ENCODE peak calls at places on chromosome 5, in eight cellular contexts. Y, Z, J, P, U, I, M and E are unnamed samples.

GRCh38 chr5:107487056-107487461 is 183.7 kb downstream of the EFNA5 start:
- DNase-seq in Y (peak; percentile 36), Z (no peak), J (no peak), P (no peak), U (no peak), I (no peak), M (no peak), E (no peak)

GRCh38 chr5:58459860-58460726 is at the start of gene PLK2:
- DNase-seq in Z (no peak), J (no peak), U (peak; percentile 98), P (peak; percentile 93), M (peak; percentile 71), Y (peak; percentile 49), I (peak; percentile 93), E (peak; percentile 95)

GRCh38 chr5:74459984-74460383 is 180.5 kb downstream of the ENC1 start:
- DNase-seq in Z (no peak), Y (no peak), P (no peak), U (no peak), J (no peak), I (no peak), M (no peak), E (no peak)

GRCh38 chr5:116531117-116531516 is 43.5 kb downstream of the SEMA6A start:
- DNase-seq in P (no peak), Z (no peak), U (no peak), M (no peak), J (no peak), I (no peak), Y (no peak), E (no peak)

GRCh38 chr5:138601444-138601843 is 26.2 kb upstream of the HSPA9 start:
- DNase-seq in P (no peak), Y (peak; percentile 17), M (peak; percentile 22), I (peak; percentile 73), J (no peak), U (no peak), Z (no peak), E (no peak)

GRCh38 chr5:4479381-4479780 is 660.7 kb upstream of the ADAMTS16 start:
- DNase-seq in J (no peak), M (no peak), Y (no peak), P (no peak), I (no peak), Z (no peak), U (no peak), E (no peak)

GRCh38 chr5:150034677-150035076 is 34.1 kb downstream of the HMGXB3 start:
- DNase-seq in M (no peak), Z (no peak), J (no peak), I (no peak), P (no peak), U (no peak), Y (no peak), E (no peak)

GRCh38 chr5:33129309-33129708 is 311.5 kb upstream of the TARS1 start:
- DNase-seq in Z (no peak), U (no peak), J (no peak), Y (no peak), I (no peak), M (no peak), P (no peak), E (no peak)

GRCh38 chr5:164360589-164360988 is 855.2 kb downstream of the MAT2B start:
- DNase-seq in P (no peak), M (no peak), U (no peak), J (peak; percentile 32), Y (no peak), I (no peak), Z (no peak), E (no peak)

GRCh38 chr5:102797485-102797884 is 42.4 kb downstream of the PAM start:
- DNase-seq in U (no peak), I (no peak), Z (no peak), J (no peak), P (no peak), Y (no peak), M (no peak), E (no peak)

GRCh38 chr5:56699588-56699987 is 115.8 kb upstream of the MAP3K1 start:
- DNase-seq in I (no peak), Z (no peak), M (no peak), P (no peak), J (no peak), U (no peak), Y (no peak), E (no peak)

GRCh38 chr5:100682625-100683024 is 147.5 kb downstream of the FAM174A start:
- DNase-seq in I (no peak), Z (no peak), J (no peak), U (no peak), M (no peak), Y (no peak), P (no peak), E (no peak)

GRCh38 chr5:137575847-137576246 is 76.7 kb upstream of the SPOCK1 start:
- DNase-seq in M (no peak), J (no peak), Y (no peak), Z (no peak), I (no peak), P (no peak), U (peak; percentile 62), E (no peak)

GRCh38 chr5:55691265-55692105 is 20.6 kb downstream of the SLC38A9 start:
- DNase-seq in Y (no peak), P (peak; percentile 65), J (peak; percentile 18), Z (no peak), I (no peak), M (peak; percentile 60), U (no peak), E (no peak)

GRCh38 chr5:89283758-89284493 is 400.9 kb upstream of the MEF2C start:
- DNase-seq in Z (no peak), J (no peak), Y (no peak), M (no peak), I (no peak), P (no peak), U (no peak), E (no peak)

GRCh38 chr5:110884005-110884404 is 145.2 kb downstream of the SLC25A46 start:
- DNase-seq in I (no peak), M (no peak), Y (no peak), U (no peak), J (no peak), P (no peak), Z (no peak), E (no peak)

GRCh38 chr5:199821-200645 is 8.7 kb downstream of the LRRC14B start:
- DNase-seq in U (no peak), Y (no peak), J (no peak), M (no peak), Z (no peak), P (no peak), I (no peak), E (no peak)

GRCh38 chr5:14871573-14872069 is at the start of gene ANKH:
- DNase-seq in P (peak; percentile 94), M (no peak), Y (no peak), U (no peak), J (peak; percentile 89), I (peak; percentile 80), Z (no peak), E (peak; percentile 79)
- H3K4me3 ChIP-seq in P (peak within 1 kb of the TSS; percentile 93), M (peak within 1 kb of the TSS; percentile 59), Y (peak within 1 kb of the TSS; percentile 42), U (peak within 1 kb of the TSS; percentile 92), J (peak within 1 kb of the TSS; percentile 57), I (peak within 1 kb of the TSS; percentile 70), Z (peak within 1 kb of the TSS; percentile 77), E (peak within 1 kb of the TSS; percentile 84)

GRCh38 chr5:87906962-87907361 is 361.7 kb downstream of the TMEM161B start:
- DNase-seq in Y (no peak), J (no peak), Z (no peak), U (no peak), I (no peak), P (no peak), M (no peak), E (no peak)

GRCh38 chr5:87912419-87912818 is 356.2 kb downstream of the TMEM161B start:
- DNase-seq in U (no peak), Z (no peak), I (no peak), Y (no peak), J (no peak), P (no peak), M (no peak), E (no peak)

DNA sequence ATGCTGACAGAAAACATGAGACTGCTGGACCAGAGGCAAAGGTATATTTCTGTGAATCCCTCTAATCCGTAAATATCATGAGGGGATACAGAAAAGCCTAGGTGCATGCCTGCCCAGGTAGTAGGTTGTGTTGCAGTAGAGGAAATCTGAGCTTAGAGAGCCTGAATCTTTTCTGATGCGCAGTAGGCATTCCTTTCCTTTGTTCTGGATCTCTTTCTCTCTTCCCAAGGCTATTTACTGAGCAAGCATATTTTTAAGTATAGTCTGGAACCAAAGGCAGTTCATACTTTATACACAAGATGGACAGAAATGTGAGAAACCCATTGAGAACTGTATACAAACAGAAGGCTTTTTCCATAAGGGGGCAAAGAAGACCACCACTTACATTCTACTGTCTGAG is 359.3 kb downstream of the TMEM161B start:
- DNase-seq in P (no peak), J (no peak), Z (no peak), M (no peak), U (no peak), Y (no peak), I (no peak), E (no peak)
- TF ChIP-seq CTCF in P (no peak), J (no peak), Z (no peak), M (no peak), U (no peak), Y (no peak), I (no peak), E (no peak)

DNA sequence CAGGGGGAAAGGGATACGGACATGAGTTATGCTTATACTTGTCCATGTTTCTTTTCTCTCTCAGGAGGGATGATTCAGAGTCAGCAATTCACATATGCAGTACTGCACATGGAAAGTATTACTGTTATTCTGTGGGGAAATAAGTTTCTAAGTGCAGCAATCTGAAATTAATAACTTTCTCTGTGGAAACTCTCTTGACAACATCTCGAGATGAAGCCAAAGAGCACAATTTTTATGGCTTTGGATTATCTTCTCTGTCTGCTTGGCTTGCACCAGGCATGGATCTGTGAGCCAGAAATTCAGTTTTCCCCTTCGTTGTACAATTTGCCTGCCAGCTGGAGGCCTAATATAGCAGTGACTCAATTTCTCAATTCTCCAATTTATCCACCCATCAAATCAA is 2.5 kb upstream of the NDFIP1 start:
- DNase-seq in Y (no peak), Z (no peak), U (no peak), I (no peak), P (no peak), M (no peak), J (no peak), E (no peak)
- TF ChIP-seq POLR2AphosphoS5 in Y (no peak), Z (no peak), U (peak; percentile 43), I (no peak), P (no peak), M (no peak), J (no peak), E (no peak)

DNA sequence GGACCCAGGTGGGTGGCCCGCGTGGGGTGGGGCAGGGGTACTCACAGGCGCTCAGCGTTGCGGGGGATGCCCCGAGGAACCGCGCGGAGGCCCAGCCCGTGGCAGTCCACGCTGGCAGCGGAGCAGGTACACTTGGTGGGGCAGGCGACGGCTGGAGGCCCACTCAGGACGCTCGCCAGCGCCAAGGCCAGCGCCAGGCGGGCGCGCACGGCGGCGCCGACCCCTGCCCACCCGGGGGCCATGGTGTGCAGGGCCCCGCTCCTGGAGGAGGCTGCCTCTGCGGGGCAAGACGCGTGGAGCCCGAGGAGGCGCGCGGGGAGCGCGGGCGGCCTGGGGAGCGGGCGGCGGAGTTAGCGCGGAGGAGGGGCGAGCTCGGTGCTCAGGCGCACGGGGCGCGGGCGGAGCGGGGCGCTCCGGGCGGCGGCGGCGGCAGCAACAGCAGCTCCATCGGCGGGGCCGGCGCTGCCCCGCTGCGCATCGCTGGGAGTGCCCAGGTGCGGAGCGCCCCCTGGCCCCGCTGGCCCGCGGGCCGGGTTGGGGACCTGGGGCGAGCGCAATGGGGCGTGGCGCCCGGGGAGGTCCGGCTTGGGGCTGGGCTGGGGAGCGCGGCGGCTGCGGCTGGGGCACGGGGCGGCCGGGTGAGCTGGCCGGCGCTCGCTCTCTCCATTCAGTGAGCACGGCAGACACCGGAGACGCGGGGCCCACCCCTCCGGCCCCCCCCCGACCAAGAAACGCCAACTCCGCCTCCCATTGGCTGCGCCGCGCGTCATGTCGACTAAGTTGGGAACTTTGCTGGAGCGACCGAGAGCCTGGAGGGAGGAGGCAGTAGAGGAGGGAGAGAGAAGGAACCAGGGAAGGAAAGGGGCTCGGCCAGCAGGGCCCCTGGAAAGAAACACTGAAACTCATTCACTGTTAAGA is at the start of gene SLIT3:
- DNase-seq in P (peak; percentile 90), Y (no peak), Z (no peak), U (peak; percentile 95), J (peak; percentile 12), M (no peak), I (no peak), E (peak; percentile 47)
- H3K4me3 ChIP-seq in P (peak within 1 kb of the TSS; percentile 75), Y (no peak within 1 kb of the TSS), Z (no peak within 1 kb of the TSS), U (peak within 1 kb of the TSS; percentile 77), J (no peak within 1 kb of the TSS), M (peak within 1 kb of the TSS; percentile 68), I (peak within 1 kb of the TSS; percentile 10), E (peak within 1 kb of the TSS; percentile 42)